ENCODE peak calls at places on chromosomes 2 and 18, in nine cellular contexts. B is H1; N is nephron progenitor cell; P is astrocyte of the spinal cord; Q is fibroblast of villous mesenchyme; X is fibroblast of mammary gland; H is AG10803; D is CD8-positive, alpha-beta T cell; O is mucosa of descending colon. F is an unnamed sample.

GRCh38 chr2:27891063-27891819 is 712 bp downstream of the BABAM2 start:
- DNase-seq in B (peak), N (peak), P (peak), Q (peak), X (peak), H (peak), D (peak), O (peak), F (peak)

GRCh38 chr2:22377251-22377650 is 1007.7 kb upstream of the KLHL29 start:
- DNase-seq in B (no peak), N (no peak), P (no peak), Q (no peak), X (no peak), H (no peak), D (no peak), O (no peak), F (no peak)

GRCh38 chr2:198312621-198313483 is 508.5 kb downstream of the PLCL1 start:
- DNase-seq in B (no peak), N (no peak), P (no peak), Q (no peak), X (no peak), H (no peak), D (no peak), O (no peak), F (no peak)

GRCh38 chr2:191013617-191013875 is 425 bp downstream of the STAT1 start:
- DNase-seq in B (no peak), N (no peak), P (no peak), Q (no peak), X (peak), H (no peak), D (no peak), O (no peak), F (no peak)

GRCh38 chr2:53842891-53843290 is 16.9 kb downstream of the GPR75 start:
- DNase-seq in B (no peak), N (no peak), P (no peak), Q (no peak), X (no peak), H (no peak), D (no peak), O (no peak), F (no peak)

GRCh38 chr2:48209214-48209885 is 303.1 kb upstream of the FBXO11 start:
- DNase-seq in B (no peak), N (no peak), P (no peak), Q (peak), X (peak), H (peak), D (no peak), O (no peak), F (no peak)

GRCh38 chr2:232852676-232853075 is 17.4 kb upstream of the SNORC start:
- DNase-seq in B (no peak), N (no peak), P (no peak), Q (no peak), X (no peak), H (no peak), D (no peak), O (no peak), F (no peak)

GRCh38 chr2:101517753-101518152 is 42.8 kb upstream of the RFX8 start:
- DNase-seq in B (no peak), N (no peak), P (peak), Q (peak), X (peak), H (peak), D (no peak), O (no peak), F (no peak)

GRCh38 chr2:19982268-19982667 is 7.6 kb downstream of the WDR35 start:
- DNase-seq in B (no peak), N (no peak), P (peak), Q (peak), X (peak), H (no peak), D (no peak), O (no peak), F (no peak)

GRCh38 chr18:9950289-9951016 is 36.6 kb downstream of the VAPA start:
- DNase-seq in B (no peak), N (no peak), P (peak), Q (peak), X (peak), H (peak), D (no peak), O (no peak), F (no peak)

GRCh38 chr2:120576509-120577474 is 158.9 kb upstream of the GLI2 start:
- DNase-seq in B (no peak), N (no peak), P (no peak), Q (peak), X (peak), H (peak), D (no peak), O (peak), F (no peak)

GRCh38 chr2:126849991-126850535 is 48.6 kb upstream of the TEX51 start:
- DNase-seq in B (no peak), N (no peak), P (no peak), Q (no peak), X (no peak), H (no peak), D (no peak), O (no peak), F (no peak)

GRCh38 chr2:234249873-234250272 is 199.4 kb downstream of the SPP2 start:
- DNase-seq in B (no peak), N (no peak), P (peak), Q (no peak), X (peak), H (peak), D (no peak), O (no peak), F (no peak)

GRCh38 chr18:45730832-45731545 is 7.0 kb downstream of the SLC14A1 start:
- DNase-seq in B (no peak), N (no peak), P (peak), Q (peak), X (peak), H (peak), D (no peak), O (no peak), F (no peak)

GRCh38 chr2:47243596-47244323 is 88.7 kb upstream of the STPG4 start:
- DNase-seq in B (no peak), N (no peak), P (no peak), Q (peak), X (no peak), H (no peak), D (no peak), O (no peak), F (no peak)

GRCh38 chr2:68812256-68812655 is 58.9 kb downstream of the BMP10 start:
- DNase-seq in B (no peak), N (no peak), P (no peak), Q (no peak), X (no peak), H (no peak), D (no peak), O (no peak), F (no peak)

GRCh38 chr2:241300000-241300399 is 15.5 kb downstream of the HDLBP start:
- DNase-seq in B (no peak), N (no peak), P (no peak), Q (no peak), X (no peak), H (no peak), D (peak), O (no peak), F (no peak)

GRCh38 chr2:208040199-208041171 is 15.2 kb upstream of the PLEKHM3 start:
- DNase-seq in B (no peak), N (peak), P (peak), Q (peak), X (peak), H (peak), D (peak), O (peak), F (peak)

GRCh38 chr2:54551123-54551756 is 95.1 kb downstream of the SPTBN1 start:
- DNase-seq in B (no peak), N (no peak), P (no peak), Q (no peak), X (no peak), H (no peak), D (no peak), O (no peak), F (no peak)

GRCh38 chr2:145323512-145323911 is 803.6 kb upstream of the ZEB2 start:
- DNase-seq in B (no peak), N (no peak), P (peak), Q (peak), X (peak), H (peak), D (no peak), O (no peak), F (no peak)

GRCh38 chr18:21629089-21629832 is 17.1 kb downstream of the SNRPD1 start:
- DNase-seq in B (no peak), N (no peak), P (no peak), Q (no peak), X (no peak), H (no peak), D (no peak), O (no peak), F (no peak)

GRCh38 chr2:174012347-174013309 is 47.5 kb upstream of the SP3 start:
- DNase-seq in B (no peak), N (peak), P (peak), Q (peak), X (peak), H (peak), D (peak), O (peak), F (peak)

GRCh38 chr2:70084973-70085710 is 2.1 kb upstream of the PCBP1 start:
- DNase-seq in B (peak), N (no peak), P (no peak), Q (no peak), X (no peak), H (no peak), D (peak), O (peak), F (no peak)

GRCh38 chr2:172783091-172783898 is 47.6 kb downstream of the RAPGEF4 start:
- DNase-seq in B (no peak), N (peak), P (peak), Q (peak), X (peak), H (peak), D (no peak), O (no peak), F (peak)

GRCh38 chr2:133789743-133790142 is 221.5 kb upstream of the NCKAP5 start:
- DNase-seq in B (no peak), N (no peak), P (peak), Q (no peak), X (no peak), H (no peak), D (no peak), O (peak), F (no peak)

GRCh38 chr2:134988994-134989605 is 58.1 kb downstream of the MAP3K19 start:
- DNase-seq in B (no peak), N (no peak), P (peak), Q (peak), X (peak), H (peak), D (no peak), O (no peak), F (no peak)

GRCh38 chr18:79583426-79583825 is 96.2 kb upstream of the CTDP1 start:
- DNase-seq in B (no peak), N (no peak), P (no peak), Q (no peak), X (no peak), H (no peak), D (no peak), O (peak), F (no peak)

GRCh38 chr2:75012080-75012479 is 53.6 kb downstream of the POLE4 start:
- DNase-seq in B (no peak), N (no peak), P (peak), Q (no peak), X (no peak), H (no peak), D (no peak), O (no peak), F (no peak)

GRCh38 chr2:202034249-202035088 is 814 bp downstream of the FZD7 start:
- DNase-seq in B (no peak), N (peak), P (peak), Q (peak), X (peak), H (no peak), D (peak), O (peak), F (peak)

GRCh38 chr2:184425083-184425482 is 173.2 kb upstream of the ZNF804A start:
- DNase-seq in B (no peak), N (no peak), P (no peak), Q (no peak), X (peak), H (no peak), D (no peak), O (no peak), F (no peak)

GRCh38 chr18:3410273-3410672 is 39.7 kb upstream of the TGIF1 start:
- DNase-seq in B (no peak), N (no peak), P (no peak), Q (no peak), X (no peak), H (no peak), D (no peak), O (no peak), F (no peak)

GRCh38 chr2:12935226-12935625 is 218.5 kb downstream of the TRIB2 start:
- DNase-seq in B (no peak), N (no peak), P (peak), Q (no peak), X (no peak), H (no peak), D (no peak), O (no peak), F (no peak)

GRCh38 chr18:22045221-22045918 is 124.0 kb upstream of the GATA6 start:
- DNase-seq in B (no peak), N (no peak), P (no peak), Q (no peak), X (no peak), H (no peak), D (no peak), O (peak), F (no peak)

GRCh38 chr2:152594022-152594712 is 123.1 kb downstream of the PRPF40A start:
- DNase-seq in B (no peak), N (no peak), P (no peak), Q (no peak), X (peak), H (peak), D (no peak), O (peak), F (no peak)
- TF ChIP-seq CTCF in B (no peak), N (no peak), P (no peak), Q (no peak), X (no peak), H (no peak), D (no peak), O (no peak), F (no peak)

DNA sequence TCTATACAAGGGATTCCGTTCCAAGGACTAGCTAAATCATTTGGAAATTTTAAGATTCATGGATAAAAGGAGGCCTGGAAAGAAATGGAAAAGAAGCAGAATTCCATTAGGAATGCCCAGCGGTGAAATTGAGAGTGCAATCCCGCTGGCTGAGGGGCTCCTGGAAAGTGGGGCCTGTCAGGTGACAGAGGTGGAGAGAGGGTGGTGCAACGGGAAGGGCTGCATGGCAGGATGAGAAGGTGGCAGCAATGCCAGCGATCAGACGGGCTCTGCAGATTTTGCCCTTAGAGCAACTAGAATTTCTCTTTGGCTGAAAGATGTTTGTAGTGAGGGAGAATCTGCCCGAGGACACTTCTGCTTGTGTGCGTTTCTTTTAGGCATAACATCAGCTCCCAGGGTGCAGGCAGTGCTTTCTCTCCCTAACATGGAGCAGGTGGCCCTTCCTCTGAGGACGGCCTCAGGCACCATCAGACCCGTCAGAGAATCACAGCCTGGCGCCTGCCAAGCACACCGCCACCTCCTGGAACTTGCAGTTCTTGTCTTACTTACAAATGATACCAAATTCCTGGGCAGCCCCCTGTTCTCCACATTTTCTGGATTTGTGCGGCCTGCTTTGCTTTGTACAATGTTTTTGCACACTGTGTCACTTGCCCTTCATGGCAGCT is 261.6 kb downstream of the NDUFA10 start:
- DNase-seq in B (no peak), N (no peak), P (no peak), Q (no peak), X (no peak), H (no peak), D (no peak), O (peak), F (no peak)
- TF ChIP-seq CTCF in B (peak), N (peak), P (no peak), Q (no peak), X (no peak), H (peak), D (no peak), O (no peak), F (peak)

GRCh38 chr2:221572180-221572820 is at the start of gene EPHA4:
- DNase-seq in B (no peak), N (peak), P (peak), Q (peak), X (peak), H (peak), D (peak), O (peak), F (peak)
- TF ChIP-seq CTCF in B (no peak), N (no peak), P (no peak), Q (no peak), X (no peak), H (no peak), D (peak), O (no peak), F (no peak)

GRCh38 chr2:3377612-3378432 is at the start of gene EIPR1:
- DNase-seq in B (peak), N (peak), P (peak), Q (peak), X (peak), H (peak), D (peak), O (peak), F (peak)
- TF ChIP-seq CTCF in B (no peak), N (no peak), P (peak), Q (peak), X (no peak), H (no peak), D (no peak), O (no peak), F (peak)

GRCh38 chr18:41763361-41763760 is 191.7 kb upstream of the PIK3C3 start:
- DNase-seq in B (no peak), N (no peak), P (no peak), Q (no peak), X (no peak), H (no peak), D (no peak), O (no peak), F (no peak)

GRCh38 chr18:41771971-41772370 is 183.1 kb upstream of the PIK3C3 start:
- DNase-seq in B (no peak), N (no peak), P (no peak), Q (peak), X (peak), H (no peak), D (no peak), O (no peak), F (no peak)

GRCh38 chr18:41767960-41768359 is 187.1 kb upstream of the PIK3C3 start:
- DNase-seq in B (no peak), N (no peak), P (peak), Q (peak), X (peak), H (peak), D (no peak), O (no peak), F (no peak)
- TF ChIP-seq CTCF in B (no peak), N (no peak), P (peak), Q (peak), X (peak), H (peak), D (no peak), O (no peak), F (peak)

DNA sequence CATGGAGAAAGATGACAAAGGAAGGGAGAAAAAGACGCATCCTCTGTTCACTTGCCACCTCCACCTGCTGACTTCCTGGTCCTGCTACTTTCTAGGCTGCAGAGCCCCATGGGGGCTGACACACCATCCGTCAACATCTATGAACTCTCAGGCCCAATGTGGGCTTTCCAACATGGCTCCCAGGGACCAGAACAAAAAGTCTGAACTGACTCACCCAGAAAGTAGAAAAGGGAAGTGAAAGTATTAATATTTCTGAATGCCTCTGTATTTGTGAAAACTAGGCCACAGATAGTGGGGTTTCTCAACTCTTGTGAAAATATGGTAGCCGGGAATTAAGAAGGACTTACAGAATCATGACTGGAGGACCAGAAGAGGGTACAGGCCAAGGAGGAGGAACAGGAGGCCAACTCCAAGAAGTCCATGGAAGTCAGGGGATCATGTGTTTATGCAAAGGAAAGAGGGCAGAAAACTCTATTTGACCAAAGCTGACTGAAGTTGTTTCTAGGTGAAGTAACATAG is 123.1 kb upstream of the CAB39 start:
- DNase-seq in B (no peak), N (no peak), P (no peak), Q (no peak), X (no peak), H (no peak), D (no peak), O (no peak), F (no peak)
- TF ChIP-seq CTCF in B (no peak), N (no peak), P (no peak), Q (no peak), X (no peak), H (no peak), D (no peak), O (no peak), F (no peak)

GRCh38 chr2:217900010-217900779 is 102.6 kb downstream of the TNS1 start:
- DNase-seq in B (no peak), N (no peak), P (no peak), Q (no peak), X (no peak), H (no peak), D (no peak), O (no peak), F (no peak)
- TF ChIP-seq CTCF in B (no peak), N (no peak), P (no peak), Q (no peak), X (no peak), H (no peak), D (no peak), O (no peak), F (no peak)

DNA sequence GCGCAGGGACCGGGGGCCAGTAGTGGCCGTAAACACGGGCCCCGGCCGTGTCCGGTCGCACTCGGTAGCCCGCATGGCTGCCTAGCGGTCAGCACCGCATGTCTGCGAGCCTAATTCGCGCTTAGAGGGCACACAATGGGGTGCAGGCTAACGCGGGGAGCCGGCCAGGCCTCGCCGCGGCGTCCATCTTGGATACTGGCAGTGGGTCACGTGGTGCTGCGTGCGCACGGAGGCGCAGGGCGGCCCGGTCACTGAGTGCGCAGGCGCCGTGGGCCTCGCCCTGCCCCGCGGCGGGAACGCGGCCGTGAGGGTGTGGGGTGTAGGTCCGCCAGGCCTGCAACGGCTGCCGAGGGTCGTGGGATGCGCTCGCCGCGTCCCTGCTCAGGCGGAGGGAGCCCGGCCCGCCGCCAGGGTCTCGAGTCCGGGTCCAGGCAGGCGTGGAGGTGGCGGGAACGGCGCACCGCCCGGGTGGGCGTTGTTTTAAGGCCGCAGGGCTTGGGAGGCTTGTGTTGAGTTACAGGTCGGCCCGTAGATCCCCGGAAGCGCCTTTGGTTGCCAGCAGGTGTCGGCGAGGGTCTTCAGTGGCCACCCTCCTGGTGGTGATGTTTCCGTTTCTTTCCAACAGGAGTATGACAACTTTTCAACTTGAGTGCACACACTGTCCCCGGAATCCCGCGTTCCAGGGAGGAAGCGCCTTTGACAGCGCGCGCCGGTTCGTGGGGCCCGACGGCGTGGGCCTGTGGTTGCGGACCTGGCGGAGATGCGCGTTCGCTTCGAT is 819 bp upstream of the HDAC4 start:
- DNase-seq in B (peak), N (peak), P (peak), Q (peak), X (peak), H (peak), D (peak), O (peak), F (peak)
- TF ChIP-seq CTCF in B (peak), N (no peak), P (no peak), Q (no peak), X (no peak), H (peak), D (no peak), O (no peak), F (peak)

GRCh38 chr18:57437782-57438668 is 2.9 kb downstream of the ONECUT2 start:
- DNase-seq in B (no peak), N (peak), P (no peak), Q (no peak), X (peak), H (peak), D (no peak), O (peak), F (peak)

GRCh38 chr18:57439617-57439975 is 4.4 kb downstream of the ONECUT2 start:
- DNase-seq in B (no peak), N (peak), P (no peak), Q (no peak), X (no peak), H (no peak), D (no peak), O (no peak), F (peak)

GRCh38 chr18:57437433-57437781 is 2.2 kb downstream of the ONECUT2 start:
- DNase-seq in B (no peak), N (peak), P (no peak), Q (no peak), X (no peak), H (no peak), D (no peak), O (no peak), F (peak)

GRCh38 chr18:57439985-57440330 is 4.8 kb downstream of the ONECUT2 start:
- DNase-seq in B (no peak), N (no peak), P (no peak), Q (no peak), X (no peak), H (no peak), D (no peak), O (no peak), F (no peak)

GRCh38 chr18:57438669-57439616 is 3.8 kb downstream of the ONECUT2 start:
- DNase-seq in B (no peak), N (no peak), P (no peak), Q (no peak), X (no peak), H (no peak), D (no peak), O (no peak), F (no peak)
- TF ChIP-seq CTCF in B (no peak), N (no peak), P (peak), Q (no peak), X (no peak), H (no peak), D (no peak), O (no peak), F (no peak)